ENCODE peak calls at places on chromosomes 11 and 22, in six cellular contexts. One of them, this sample, is unnamed.

GRCh38 chr11:18624161-18624560 is 10.0 kb downstream of the SPTY2D1 start:
- DNase-seq in germinal center: no peak
- DNase-seq in sciatic nerve: no peak
- DNase-seq in left ventricle myocardium inferior: no peak
- DNase-seq in iPS DF 19.7: no peak
- DNase-seq in AG09309: no peak
- DNase-seq in this sample: no peak

GRCh38 chr11:69541501-69542313 is 60.2 kb downstream of the LINC01488 start:
- DNase-seq in germinal center: no peak
- DNase-seq in sciatic nerve: peak
- DNase-seq in left ventricle myocardium inferior: no peak
- DNase-seq in iPS DF 19.7: no peak
- DNase-seq in AG09309: no peak
- DNase-seq in this sample: no peak

GRCh38 chr11:119148855-119149370 is at the start of gene ABCG4:
- DNase-seq in germinal center: peak
- DNase-seq in sciatic nerve: no peak
- DNase-seq in left ventricle myocardium inferior: peak
- DNase-seq in iPS DF 19.7: no peak
- DNase-seq in AG09309: no peak
- DNase-seq in this sample: no peak

GRCh38 chr11:11293798-11294611 is 59.0 kb downstream of the CSNK2A3 start:
- DNase-seq in germinal center: no peak
- DNase-seq in sciatic nerve: no peak
- DNase-seq in left ventricle myocardium inferior: no peak
- DNase-seq in iPS DF 19.7: no peak
- DNase-seq in AG09309: no peak
- DNase-seq in this sample: no peak

GRCh38 chr11:76770642-76771445 is 12.3 kb upstream of the TSKU start:
- DNase-seq in germinal center: no peak
- DNase-seq in sciatic nerve: no peak
- DNase-seq in left ventricle myocardium inferior: no peak
- DNase-seq in iPS DF 19.7: no peak
- DNase-seq in AG09309: peak
- DNase-seq in this sample: no peak

GRCh38 chr22:44574057-44574456 is 76.0 kb upstream of the RTL6 start:
- DNase-seq in germinal center: no peak
- DNase-seq in sciatic nerve: peak
- DNase-seq in left ventricle myocardium inferior: no peak
- DNase-seq in iPS DF 19.7: no peak
- DNase-seq in AG09309: peak
- DNase-seq in this sample: no peak

GRCh38 chr11:101003468-101003867 is 126.1 kb downstream of the PGR start:
- DNase-seq in germinal center: no peak
- DNase-seq in sciatic nerve: no peak
- DNase-seq in left ventricle myocardium inferior: no peak
- DNase-seq in iPS DF 19.7: no peak
- DNase-seq in AG09309: no peak
- DNase-seq in this sample: no peak

GRCh38 chr11:76684470-76684869 is 13.9 kb upstream of the LRRC32 start:
- DNase-seq in germinal center: no peak
- DNase-seq in sciatic nerve: no peak
- DNase-seq in left ventricle myocardium inferior: no peak
- DNase-seq in iPS DF 19.7: no peak
- DNase-seq in AG09309: no peak
- DNase-seq in this sample: no peak

GRCh38 chr11:124977006-124977405 is 23.0 kb downstream of the CCDC15 start:
- DNase-seq in germinal center: no peak
- DNase-seq in sciatic nerve: no peak
- DNase-seq in left ventricle myocardium inferior: no peak
- DNase-seq in iPS DF 19.7: no peak
- DNase-seq in AG09309: no peak
- DNase-seq in this sample: no peak

GRCh38 chr11:73439002-73439843 is 63.0 kb downstream of the RELT start:
- DNase-seq in germinal center: no peak
- DNase-seq in sciatic nerve: no peak
- DNase-seq in left ventricle myocardium inferior: no peak
- DNase-seq in iPS DF 19.7: no peak
- DNase-seq in AG09309: no peak
- DNase-seq in this sample: no peak

GRCh38 chr11:16194566-16194965 is 161.8 kb downstream of the SOX6 start:
- DNase-seq in germinal center: no peak
- DNase-seq in sciatic nerve: no peak
- DNase-seq in left ventricle myocardium inferior: no peak
- DNase-seq in iPS DF 19.7: no peak
- DNase-seq in AG09309: no peak
- DNase-seq in this sample: no peak